ENCODE peak calls at places on chromosomes 6 and 20, in seven cellular contexts. One of them, this sample, is unnamed.

GRCh38 chr6:23621026-23621425 is 505.0 kb upstream of the NRSN1 start:
- DNase-seq in amygdala: no peak
- DNase-seq in ascending aorta: no peak
- DNase-seq in tibial nerve: no peak
- DNase-seq in choroid plexus epithelial cell: peak
- DNase-seq in H9: no peak
- DNase-seq in stomach: no peak
- DNase-seq in this sample: no peak

GRCh38 chr6:105897131-105897530 is 189.0 kb upstream of the PRDM1 start:
- DNase-seq in amygdala: no peak
- DNase-seq in ascending aorta: no peak
- DNase-seq in tibial nerve: no peak
- DNase-seq in choroid plexus epithelial cell: no peak
- DNase-seq in H9: no peak
- DNase-seq in stomach: no peak
- DNase-seq in this sample: no peak

GRCh38 chr20:19047040-19047950 is 165.1 kb upstream of the SLC24A3 start:
- DNase-seq in amygdala: no peak
- DNase-seq in ascending aorta: no peak
- DNase-seq in tibial nerve: peak
- DNase-seq in choroid plexus epithelial cell: no peak
- DNase-seq in H9: no peak
- DNase-seq in stomach: peak
- DNase-seq in this sample: no peak

GRCh38 chr6:73942581-73942980 is 246.6 kb downstream of the CD109 start:
- DNase-seq in amygdala: no peak
- DNase-seq in ascending aorta: no peak
- DNase-seq in tibial nerve: no peak
- DNase-seq in choroid plexus epithelial cell: peak
- DNase-seq in H9: peak
- DNase-seq in stomach: no peak
- DNase-seq in this sample: no peak

GRCh38 chr20:57911512-57912226 is 201.9 kb upstream of the PMEPA1 start:
- DNase-seq in amygdala: no peak
- DNase-seq in ascending aorta: no peak
- DNase-seq in tibial nerve: no peak
- DNase-seq in choroid plexus epithelial cell: no peak
- DNase-seq in H9: no peak
- DNase-seq in stomach: no peak
- DNase-seq in this sample: no peak

GRCh38 chr6:39791850-39792500 is at the start of gene DAAM2:
- DNase-seq in amygdala: no peak
- DNase-seq in ascending aorta: peak
- DNase-seq in tibial nerve: peak
- DNase-seq in choroid plexus epithelial cell: peak
- DNase-seq in H9: peak
- DNase-seq in stomach: peak
- DNase-seq in this sample: no peak

GRCh38 chr6:44228031-44228430 is 4.6 kb downstream of the SLC29A1 start:
- DNase-seq in amygdala: no peak
- DNase-seq in ascending aorta: no peak
- DNase-seq in tibial nerve: no peak
- DNase-seq in choroid plexus epithelial cell: no peak
- DNase-seq in H9: no peak
- DNase-seq in stomach: no peak
- DNase-seq in this sample: no peak

GRCh38 chr6:27672113-27672799 is 199.4 kb upstream of the ZNF184 start:
- DNase-seq in amygdala: no peak
- DNase-seq in ascending aorta: no peak
- DNase-seq in tibial nerve: no peak
- DNase-seq in choroid plexus epithelial cell: peak
- DNase-seq in H9: peak
- DNase-seq in stomach: no peak
- DNase-seq in this sample: no peak

GRCh38 chr6:146855889-146856288 is 257.1 kb downstream of the ADGB start:
- DNase-seq in amygdala: no peak
- DNase-seq in ascending aorta: no peak
- DNase-seq in tibial nerve: no peak
- DNase-seq in choroid plexus epithelial cell: no peak
- DNase-seq in H9: no peak
- DNase-seq in stomach: no peak
- DNase-seq in this sample: no peak

GRCh38 chr20:53679597-53680309 is 86.1 kb upstream of the ZNF217 start:
- DNase-seq in amygdala: no peak
- DNase-seq in ascending aorta: peak
- DNase-seq in tibial nerve: no peak
- DNase-seq in choroid plexus epithelial cell: no peak
- DNase-seq in H9: no peak
- DNase-seq in stomach: no peak
- DNase-seq in this sample: no peak

GRCh38 chr6:24666097-24666615 is 543 bp downstream of the TDP2 start:
- DNase-seq in amygdala: no peak
- DNase-seq in ascending aorta: peak
- DNase-seq in tibial nerve: no peak
- DNase-seq in choroid plexus epithelial cell: peak
- DNase-seq in H9: no peak
- DNase-seq in stomach: peak
- DNase-seq in this sample: peak

This sample was measured in cerebellar nuclear complex.